ENCODE peak calls at places on chromosomes 13 and 19, in seven cellular contexts. G is left ventricle myocardium inferior, X is heart right ventricle, N is Panc1, K is adrenal gland, H is spleen, R is breast epithelium. V is an unnamed sample.

GRCh38 chr13:40576369-40576768 is 90.1 kb downstream of the FOXO1 start:
- DNase-seq in G (no peak), X (no peak), N (no peak), K (no peak), H (no peak), R (no peak), V (no peak)

GRCh38 chr19:23571175-23571574 is 115.8 kb downstream of the ZNF675 start:
- DNase-seq in G (no peak), X (no peak), N (no peak), K (no peak), H (no peak), R (no peak), V (no peak)

GRCh38 chr19:48121909-48122371 is 11.3 kb upstream of the PLA2G4C start:
- DNase-seq in G (no peak), X (no peak), N (no peak), K (no peak), H (peak; percentile 78), R (peak; percentile 78), V (no peak)

GRCh38 chr13:25811506-25811905 is 240.3 kb downstream of the SHISA2 start:
- DNase-seq in G (no peak), X (no peak), N (no peak), K (no peak), H (no peak), R (no peak), V (no peak)

GRCh38 chr19:13748169-13748884 is 16.0 kb upstream of the MRI1 start:
- DNase-seq in G (no peak), X (no peak), N (no peak), K (peak; percentile 79), H (no peak), R (no peak), V (no peak)

GRCh38 chr13:45879666-45880065 is 28.1 kb upstream of the SIAH3 start:
- DNase-seq in G (peak; percentile 65), X (peak; percentile 47), N (no peak), K (peak; percentile 23), H (no peak), R (peak; percentile 53), V (no peak)

GRCh38 chr19:1449467-1450442 is at the start of gene APC2:
- DNase-seq in G (no peak), X (no peak), N (no peak), K (no peak), H (no peak), R (no peak), V (no peak)

GRCh38 chr13:31767175-31767900 is 28.0 kb downstream of the RXFP2 start:
- DNase-seq in G (no peak), X (no peak), N (no peak), K (no peak), H (no peak), R (no peak), V (no peak)

GRCh38 chr13:87827479-87827878 is 156.3 kb downstream of the SLITRK5 start:
- DNase-seq in G (no peak), X (no peak), N (no peak), K (no peak), H (no peak), R (no peak), V (no peak)

GRCh38 chr13:72852207-72852606 is 70.3 kb downstream of the PIBF1 start:
- DNase-seq in G (no peak), X (no peak), N (no peak), K (no peak), H (peak; percentile 47), R (no peak), V (no peak)

GRCh38 chr13:29454931-29455481 is 140.5 kb downstream of the SLC7A1 start:
- DNase-seq in G (no peak), X (no peak), N (no peak), K (no peak), H (no peak), R (no peak), V (no peak)

GRCh38 chr19:50889638-50890037 is 16.4 kb downstream of the KLK2 start:
- DNase-seq in G (no peak), X (no peak), N (no peak), K (no peak), H (no peak), R (no peak), V (no peak)

GRCh38 chr13:72097568-72097967 is 230.6 kb upstream of the DACH1 start:
- DNase-seq in G (no peak), X (no peak), N (no peak), K (no peak), H (no peak), R (no peak), V (no peak)

GRCh38 chr13:61423879-61424278 is 8.2 kb upstream of the PCDH20 start:
- DNase-seq in G (no peak), X (no peak), N (no peak), K (no peak), H (no peak), R (no peak), V (no peak)

GRCh38 chr13:49436890-49437289 is 7.0 kb downstream of the CAB39L start:
- DNase-seq in G (peak; percentile 25), X (no peak), N (no peak), K (peak; percentile 64), H (no peak), R (no peak), V (no peak)

GRCh38 chr19:17997969-17998826 is 9.8 kb upstream of the ARRDC2 start:
- DNase-seq in G (no peak), X (no peak), N (no peak), K (no peak), H (peak; percentile 82), R (no peak), V (peak; percentile 70)

GRCh38 chr19:44875666-44876418 is 15.2 kb upstream of the TOMM40 start:
- DNase-seq in G (no peak), X (no peak), N (no peak), K (no peak), H (no peak), R (no peak), V (no peak)

GRCh38 chr19:50952890-50953289 is at the start of gene KLK5:
- DNase-seq in G (no peak), X (no peak), N (no peak), K (no peak), H (no peak), R (peak; percentile 61), V (no peak)

GRCh38 chr19:7550987-7551761 is 15.7 kb downstream of the PNPLA6 start:
- DNase-seq in G (peak; percentile 62), X (peak; percentile 74), N (no peak), K (peak; percentile 81), H (no peak), R (no peak), V (peak; percentile 92)

GRCh38 chr13:107185889-107186288 is 618.0 kb upstream of the ARGLU1 start:
- DNase-seq in G (no peak), X (no peak), N (no peak), K (no peak), H (no peak), R (no peak), V (no peak)

GRCh38 chr13:38902551-38902950 is 88.1 kb downstream of the STOML3 start:
- DNase-seq in G (no peak), X (no peak), N (no peak), K (no peak), H (no peak), R (no peak), V (no peak)

GRCh38 chr13:37608750-37609339 is 10.3 kb upstream of the POSTN start:
- DNase-seq in G (no peak), X (no peak), N (no peak), K (no peak), H (no peak), R (no peak), V (no peak)

GRCh38 chr19:41999071-41999877 is 5.2 kb upstream of the ATP1A3 start:
- DNase-seq in G (no peak), X (no peak), N (no peak), K (no peak), H (no peak), R (no peak), V (no peak)

GRCh38 chr13:84912720-84913119 is 886.5 kb downstream of the SLITRK6 start:
- DNase-seq in G (no peak), X (no peak), N (no peak), K (no peak), H (no peak), R (no peak), V (no peak)

GRCh38 chr13:84917252-84917878 is 881.9 kb downstream of the SLITRK6 start:
- DNase-seq in G (no peak), X (no peak), N (no peak), K (no peak), H (no peak), R (no peak), V (no peak)
- TF ChIP-seq CTCF in G (peak; percentile 43), X (peak; percentile 45), N (peak; percentile 8), K (peak; percentile 67), H (no peak), R (no peak), V (peak; percentile 52)

DNA sequence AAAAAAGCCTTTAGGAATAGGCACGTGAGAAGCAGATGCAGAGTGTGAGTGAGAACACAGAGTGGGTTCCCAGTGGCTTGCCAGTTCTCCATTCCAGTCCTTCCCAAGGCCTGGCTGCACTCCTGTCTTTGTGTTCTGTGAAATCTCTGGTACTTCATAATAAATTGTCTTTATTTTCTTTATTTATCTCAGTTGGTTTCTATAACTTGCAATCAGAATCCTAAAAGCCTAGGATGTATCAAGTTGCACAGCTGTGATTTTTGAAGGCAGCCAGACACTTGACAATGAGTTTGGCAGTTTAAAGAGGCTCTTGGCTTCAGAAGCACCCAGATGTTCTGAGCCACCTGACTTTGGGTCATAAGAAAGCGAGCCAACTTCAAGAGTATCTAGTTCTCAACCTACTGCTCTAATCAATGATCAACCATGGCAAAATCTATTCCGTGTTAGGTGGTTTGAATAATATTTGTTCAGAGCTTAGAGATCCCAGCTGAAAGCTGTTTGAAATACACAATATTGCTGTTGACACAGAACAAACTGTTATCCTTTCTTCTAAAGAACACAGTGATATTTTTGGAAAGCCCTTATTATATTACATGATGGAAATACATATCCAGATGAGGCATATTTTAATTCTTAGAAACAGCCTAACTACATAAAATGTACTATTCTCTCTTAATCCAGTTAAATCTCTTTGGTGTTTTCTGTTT is 483.2 kb upstream of the NBEA start:
- DNase-seq in G (peak; percentile 18), X (peak; percentile 32), N (no peak), K (no peak), H (no peak), R (no peak), V (no peak)
- H3K9me3 ChIP-seq in G (peaks cover 4% of the 10 kb centered on the region), X (peaks cover 6% of the 10 kb centered on the region), N (no peaks in the 10 kb centered on the region), K (no peaks in the 10 kb centered on the region), H (no peaks in the 10 kb centered on the region), R (no peaks in the 10 kb centered on the region), V (no peaks in the 10 kb centered on the region)

GRCh38 chr19:21483589-21484170 is 21.7 kb upstream of the ZNF429 start:
- DNase-seq in G (peak; percentile 67), X (peak; percentile 16), N (no peak), K (no peak), H (peak; percentile 89), R (peak; percentile 75), V (peak; percentile 79)
- TF ChIP-seq CTCF in G (peak; percentile 81), X (peak; percentile 59), N (peak; percentile 70), K (peak; percentile 61), H (peak; percentile 43), R (peak; percentile 59), V (peak; percentile 76)

DNA sequence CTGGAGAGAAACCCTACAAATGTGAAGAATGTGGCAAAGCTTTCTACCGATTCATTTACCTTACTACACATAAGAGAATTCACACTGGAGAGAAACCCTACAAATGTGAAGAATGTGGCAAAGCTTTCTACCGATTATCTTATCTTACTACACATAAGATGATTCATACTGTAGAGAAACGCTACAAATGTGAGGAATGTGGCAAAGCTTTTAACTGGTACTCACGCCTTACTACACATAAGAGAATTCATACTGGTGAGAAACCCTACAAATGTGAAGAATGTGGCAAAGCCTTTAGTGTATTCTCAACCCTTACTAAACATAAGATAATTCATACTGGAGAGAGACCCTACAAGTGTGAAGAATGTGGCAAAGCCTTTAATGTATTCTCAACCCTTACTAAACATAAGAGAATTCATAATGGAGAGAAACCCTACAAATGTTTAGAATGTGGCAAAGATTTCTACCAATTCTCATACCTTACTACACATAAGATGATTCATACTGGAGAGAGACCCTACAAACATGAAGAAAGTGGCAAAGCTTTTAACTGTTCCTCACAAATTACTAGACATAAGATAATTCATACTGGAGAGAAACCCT is 12.9 kb upstream of the ZNF493 start:
- DNase-seq in G (no peak), X (no peak), N (no peak), K (no peak), H (no peak), R (no peak), V (no peak)
- H3K9me3 ChIP-seq in G (peaks cover 100% of the 10 kb centered on the region), X (peaks cover 100% of the 10 kb centered on the region), N (peaks cover 42% of the 10 kb centered on the region), K (peaks cover 6% of the 10 kb centered on the region), H (peaks cover 100% of the 10 kb centered on the region), R (peaks cover 93% of the 10 kb centered on the region), V (peaks cover 86% of the 10 kb centered on the region)